ENCODE peak calls at places on chromosomes 13 and 19, in nine cellular contexts. E, Q, M, J, T, C, H, W and R are unnamed samples.

GRCh38 chr19:12676928-12677327 is 4.8 kb downstream of the DHPS start:
- DNase-seq in E (no peak), Q (no peak), M (no peak), J (no peak), T (no peak), C (no peak), H (no peak), W (no peak), R (no peak)

GRCh38 chr13:42170029-42170428 is 101.9 kb upstream of the AKAP11 start:
- DNase-seq in E (no peak), Q (no peak), M (no peak), J (peak; percentile 9), T (no peak), C (no peak), H (no peak), W (no peak), R (no peak)

GRCh38 chr19:42038675-42039074 is 31.3 kb downstream of the GRIK5 start:
- DNase-seq in E (no peak), Q (no peak), M (no peak), J (no peak), T (no peak), C (no peak), H (no peak), W (no peak), R (no peak)

GRCh38 chr13:100694722-100695644 is 20.4 kb upstream of the TMTC4 start:
- DNase-seq in E (no peak), Q (peak; percentile 93), M (no peak), J (no peak), T (no peak), C (no peak), H (peak; percentile 52), W (no peak), R (no peak)

GRCh38 chr13:42574011-42574410 is at the start of gene TNFSF11:
- DNase-seq in E (no peak), Q (no peak), M (no peak), J (no peak), T (no peak), C (no peak), H (no peak), W (no peak), R (no peak)

GRCh38 chr19:30671622-30672051 is 299.5 kb downstream of the ZNF536 start:
- DNase-seq in E (no peak), Q (peak; percentile 13), M (no peak), J (no peak), T (no peak), C (no peak), H (no peak), W (no peak), R (no peak)

GRCh38 chr13:19618925-19619324 is 14.5 kb upstream of the MPHOSPH8 start:
- DNase-seq in E (no peak), Q (peak; percentile 57), M (no peak), J (no peak), T (no peak), C (no peak), H (peak; percentile 33), W (no peak), R (no peak)

GRCh38 chr13:29464105-29464679 is 131.3 kb downstream of the SLC7A1 start:
- DNase-seq in E (no peak), Q (no peak), M (no peak), J (no peak), T (no peak), C (no peak), H (no peak), W (no peak), R (no peak)

GRCh38 chr19:58096884-58097283 is 1.1 kb downstream of the ZSCAN18 start:
- DNase-seq in E (no peak), Q (no peak), M (no peak), J (no peak), T (no peak), C (no peak), H (no peak), W (no peak), R (no peak)

GRCh38 chr13:38921081-38921480 is 69.5 kb downstream of the STOML3 start:
- DNase-seq in E (no peak), Q (no peak), M (no peak), J (no peak), T (no peak), C (no peak), H (no peak), W (no peak), R (no peak)

GRCh38 chr13:98173431-98173921 is 3.6 kb downstream of the RNF113B start:
- DNase-seq in E (no peak), Q (peak; percentile 90), M (no peak), J (no peak), T (peak; percentile 45), C (no peak), H (no peak), W (no peak), R (no peak)

GRCh38 chr13:108195146-108195545 is 20.2 kb downstream of the LIG4 start:
- DNase-seq in E (no peak), Q (peak; percentile 24), M (no peak), J (no peak), T (no peak), C (no peak), H (no peak), W (no peak), R (no peak)

GRCh38 chr13:26299168-26299788 is 45.3 kb downstream of the CDK8 start:
- DNase-seq in E (no peak), Q (no peak), M (no peak), J (no peak), T (no peak), C (no peak), H (no peak), W (no peak), R (no peak)

GRCh38 chr19:1805401-1806183 is 6.5 kb downstream of the ATP8B3 start:
- DNase-seq in E (no peak), Q (no peak), M (no peak), J (no peak), T (no peak), C (no peak), H (no peak), W (no peak), R (no peak)

GRCh38 chr19:30690935-30691505 is 318.8 kb downstream of the ZNF536 start:
- DNase-seq in E (no peak), Q (no peak), M (no peak), J (no peak), T (no peak), C (no peak), H (no peak), W (no peak), R (no peak)

GRCh38 chr13:20387441-20387971 is 138.2 kb downstream of the CRYL1 start:
- DNase-seq in E (no peak), Q (no peak), M (no peak), J (no peak), T (no peak), C (no peak), H (no peak), W (no peak), R (no peak)

GRCh38 chr13:29754486-29754806 is 96.0 kb downstream of the UBL3 start:
- DNase-seq in E (no peak), Q (peak; percentile 39), M (no peak), J (no peak), T (no peak), C (no peak), H (no peak), W (no peak), R (no peak)